ENCODE peak calls at places on chromosomes 13 and 19, in nine cellular contexts. Z, Q, K, D, T, A, P, L and U are unnamed samples.

GRCh38 chr13:101535192-101535746 is 82.8 kb downstream of the ITGBL1 start:
- DNase-seq in K (no peak), T (peak), P (no peak), D (no peak), Q (no peak), L (no peak), A (no peak), Z (no peak), U (no peak)

GRCh38 chr19:45638930-45639729 is at the start of gene EML2:
- DNase-seq in Z (no peak), Q (peak), A (peak), T (peak), D (peak), K (peak), P (peak), L (no peak), U (peak)

GRCh38 chr19:8005534-8006256 is at the start of gene ELAVL1:
- DNase-seq in A (peak), L (no peak), T (peak), D (peak), Q (peak), K (peak), Z (peak), P (peak), U (peak)

GRCh38 chr19:45076029-45076850 is at the start of gene ZNF296:
- DNase-seq in T (peak), K (peak), Z (no peak), D (peak), L (no peak), P (peak), A (peak), Q (peak), U (peak)

GRCh38 chr19:940591-941291 is 14.9 kb downstream of the ARID3A start:
- DNase-seq in A (peak), Z (peak), T (no peak), K (peak), L (no peak), P (peak), D (peak), Q (peak), U (peak)

GRCh38 chr19:5828661-5829566 is 10.6 kb downstream of the FUT6 start:
- DNase-seq in Q (no peak), D (no peak), Z (no peak), L (no peak), P (no peak), K (peak), A (no peak), T (peak), U (no peak)

GRCh38 chr13:100510208-100510997 is 78.2 kb downstream of the GGACT start:
- DNase-seq in Z (no peak), Q (no peak), A (no peak), T (no peak), K (no peak), P (no peak), L (no peak), D (no peak), U (no peak)

GRCh38 chr19:48571378-48572162 is 19.6 kb downstream of the SULT2B1 start:
- DNase-seq in Z (no peak), K (no peak), D (peak), Q (no peak), A (no peak), P (no peak), T (no peak), L (no peak), U (no peak)

GRCh38 chr13:72504026-72504925 is 223.2 kb downstream of the MZT1 start:
- DNase-seq in D (no peak), Z (no peak), A (no peak), P (no peak), Q (no peak), K (no peak), T (peak), L (no peak), U (no peak)

GRCh38 chr19:46604781-46605355 is 3.7 kb downstream of the CALM3 start:
- DNase-seq in P (no peak), Q (no peak), Z (no peak), T (no peak), A (no peak), K (no peak), D (no peak), L (no peak), U (no peak)

GRCh38 chr13:95865080-95865597 is 188.1 kb downstream of the UGGT2 start:
- DNase-seq in D (no peak), K (no peak), T (no peak), A (no peak), Z (no peak), P (no peak), L (no peak), Q (no peak), U (no peak)

GRCh38 chr13:110263906-110264305 is 43.1 kb downstream of the COL4A1 start:
- DNase-seq in D (no peak), Z (no peak), K (no peak), A (no peak), P (peak), Q (no peak), T (no peak), L (no peak), U (no peak)

GRCh38 chr19:48059331-48059730 is 15.5 kb upstream of the CABP5 start:
- DNase-seq in D (no peak), K (no peak), L (no peak), A (no peak), Z (no peak), P (no peak), T (no peak), Q (no peak), U (no peak)

GRCh38 chr19:3708207-3708931 is at the start of gene TJP3:
- DNase-seq in L (no peak), P (peak), T (peak), D (no peak), K (peak), Z (no peak), A (no peak), Q (no peak), U (peak)

GRCh38 chr19:49361438-49362047 is 673 bp downstream of the TEAD2 start:
- DNase-seq in D (peak), K (peak), L (no peak), P (peak), T (peak), Z (no peak), Q (peak), A (no peak), U (peak)

GRCh38 chr19:58356236-58356970 is 3.1 kb upstream of the A1BG start:
- DNase-seq in P (no peak), K (no peak), Z (no peak), A (no peak), Q (no peak), D (no peak), L (no peak), T (peak), U (no peak)

GRCh38 chr13:98457053-98457452 is 119.9 kb downstream of the STK24 start:
- DNase-seq in A (no peak), Z (no peak), T (no peak), P (no peak), L (peak), D (no peak), Q (no peak), K (no peak), U (no peak)

GRCh38 chr13:37701972-37702371 is 103.4 kb upstream of the POSTN start:
- DNase-seq in L (no peak), A (no peak), D (peak), T (peak), Q (peak), P (no peak), K (no peak), Z (no peak), U (no peak)

GRCh38 chr19:29711584-29712132 is 3.4 kb downstream of the C19orf12 start:
- DNase-seq in P (no peak), D (no peak), T (no peak), Q (no peak), Z (no peak), K (no peak), L (no peak), A (no peak), U (no peak)

GRCh38 chr13:41345921-41346589 is 35.0 kb downstream of the NAA16 start:
- DNase-seq in L (no peak), Z (no peak), K (no peak), T (no peak), A (no peak), P (no peak), D (no peak), Q (no peak), U (no peak)

GRCh38 chr19:13100031-13100588 is 2.5 kb downstream of the LYL1 start:
- DNase-seq in D (peak), Q (no peak), L (no peak), A (peak), Z (no peak), T (peak), P (no peak), K (no peak), U (no peak)

GRCh38 chr19:48868196-48868886 is at the start of gene PLEKHA4:
- DNase-seq in Q (peak), P (peak), K (no peak), T (peak), A (no peak), D (no peak), Z (no peak), L (no peak), U (peak)

GRCh38 chr19:54137114-54137912 is at the start of gene CNOT3:
- DNase-seq in Z (peak), Q (peak), T (peak), D (peak), L (peak), K (peak), A (peak), P (peak), U (peak)

GRCh38 chr13:107864543-107865460 is 350.5 kb downstream of the LIG4 start:
- DNase-seq in T (peak), A (no peak), L (no peak), K (no peak), Q (peak), D (peak), Z (no peak), P (peak), U (peak)

GRCh38 chr19:49272204-49272603 is 52.8 kb downstream of the SLC6A16 start:
- DNase-seq in Q (no peak), D (peak), T (peak), K (no peak), A (no peak), L (no peak), Z (no peak), P (no peak), U (peak)